ENCODE peak calls at places on chromosomes 4 and X, in six cellular contexts. B, A, H, P, O and S are unnamed samples.

GRCh38 chr4:137641554-137641953 is 109.3 kb upstream of the PCDH18 start:
- DNase-seq in B (peak; percentile 93), A (no peak), H (peak; percentile 86), O (peak; percentile 57), P (peak; percentile 84), S (peak; percentile 38)

GRCh38 chrX:154592505-154592904 is 7.6 kb downstream of the CTAG1A start:
- DNase-seq in P (no peak), B (no peak), A (no peak), H (no peak), O (no peak), S (no peak)

GRCh38 chr4:40731792-40732245 is 17.9 kb upstream of the NSUN7 start:
- DNase-seq in H (no peak), A (no peak), B (no peak), P (no peak), O (peak; percentile 64), S (no peak)

GRCh38 chrX:33188881-33189280 is 22.5 kb downstream of the DMD start:
- DNase-seq in B (no peak), A (no peak), H (no peak), P (no peak), O (no peak), S (peak; percentile 13)

GRCh38 chr4:10656988-10657387 is 27.6 kb downstream of the CLNK start:
- DNase-seq in A (no peak), O (no peak), H (no peak), P (peak; percentile 50), B (no peak), S (peak; percentile 50)

GRCh38 chr4:95155759-95156451 is 392.9 kb downstream of the UNC5C start:
- DNase-seq in O (no peak), P (peak; percentile 74), B (peak; percentile 53), H (peak; percentile 62), A (peak; percentile 46), S (peak; percentile 70)

GRCh38 chr4:54271464-54271863 is 42.4 kb downstream of the PDGFRA start:
- DNase-seq in H (no peak), B (no peak), P (no peak), O (no peak), A (no peak), S (no peak)

GRCh38 chr4:122117743-122118142 is 34.4 kb upstream of the BLTP1 start:
- DNase-seq in P (no peak), O (no peak), A (no peak), H (peak; percentile 22), B (peak; percentile 51), S (peak; percentile 5)

GRCh38 chr4:168550071-168550766 is 53.4 kb downstream of the PALLD start:
- DNase-seq in A (no peak), H (no peak), P (peak; percentile 40), B (peak; percentile 47), O (no peak), S (peak; percentile 66)

GRCh38 chr4:34932591-34932990 is 1311.7 kb downstream of the ARAP2 start:
- DNase-seq in H (no peak), O (no peak), A (no peak), B (no peak), P (no peak), S (no peak)

GRCh38 chr4:71094201-71094600 is 100.8 kb downstream of the DCK start:
- DNase-seq in B (no peak), H (no peak), O (no peak), P (no peak), A (no peak), S (no peak)

GRCh38 chrX:22628275-22628674 is 355.6 kb downstream of the CBLL2 start:
- DNase-seq in H (no peak), P (no peak), O (no peak), B (no peak), A (no peak), S (no peak)

GRCh38 chrX:2901367-2902036 is 27.6 kb downstream of the ARSD start:
- DNase-seq in B (peak; percentile 3), A (no peak), O (no peak), H (no peak), P (peak; percentile 13), S (no peak)

GRCh38 chr4:57342406-57342805 is 232.2 kb upstream of the IGFBP7 start:
- DNase-seq in A (no peak), H (peak; percentile 17), B (peak; percentile 26), P (peak; percentile 13), O (no peak), S (peak; percentile 34)

GRCh38 chr4:70559216-70559830 is 32.7 kb upstream of the AMBN start:
- DNase-seq in H (peak; percentile 62), B (peak; percentile 38), A (peak; percentile 55), P (peak; percentile 70), O (peak; percentile 67), S (peak; percentile 48)

GRCh38 chrX:39439910-39440733 is 638.9 kb downstream of the MID1IP1 start:
- DNase-seq in B (no peak), P (no peak), H (no peak), A (no peak), O (no peak), S (no peak)

GRCh38 chr4:185394568-185395254 is 1.0 kb downstream of the LRP2BP start:
- DNase-seq in B (peak; percentile 56), H (no peak), O (no peak), A (peak; percentile 20), P (no peak), S (no peak)

GRCh38 chrX:71225661-71226060 is 2.6 kb downstream of the GJB1 start:
- DNase-seq in P (no peak), O (no peak), H (no peak), B (no peak), A (no peak), S (no peak)

GRCh38 chr4:43471950-43472349 is 579.4 kb downstream of the GRXCR1 start:
- DNase-seq in O (no peak), B (peak; percentile 12), A (no peak), H (no peak), P (peak; percentile 16), S (no peak)
- TF ChIP-seq CTCF in O (no peak), B (peak; percentile 18), A (peak; percentile 53), H (peak; percentile 24), P (peak; percentile 16), S (no peak)

GRCh38 chr4:142351958-142352357 is 494.1 kb downstream of the INPP4B start:
- DNase-seq in O (no peak), P (no peak), B (no peak), A (no peak), H (no peak), S (no peak)
- H3K4me3 ChIP-seq in O (no peak overlapping the region), P (no peak overlapping the region), B (no peak overlapping the region), A (no peak overlapping the region), H (no peak overlapping the region), S (no peak overlapping the region)

GRCh38 chrX:41863343-41864203 is 59.8 kb downstream of the CASK start:
- DNase-seq in H (no peak), P (no peak), A (peak; percentile 7), B (no peak), O (no peak), S (no peak)
- TF ChIP-seq CTCF in H (no peak), P (no peak), A (peak; percentile 67), B (peak; percentile 17), O (no peak), S (no peak)

GRCh38 chr4:125838239-125838601 is 523.5 kb downstream of the FAT4 start:
- DNase-seq in A (no peak), H (no peak), B (no peak), O (no peak), P (no peak), S (no peak)
- H3K4me3 ChIP-seq in A (no peak overlapping the region), H (no peak overlapping the region), B (no peak overlapping the region), O (no peak overlapping the region), P (no peak overlapping the region), S (no peak overlapping the region)

DNA sequence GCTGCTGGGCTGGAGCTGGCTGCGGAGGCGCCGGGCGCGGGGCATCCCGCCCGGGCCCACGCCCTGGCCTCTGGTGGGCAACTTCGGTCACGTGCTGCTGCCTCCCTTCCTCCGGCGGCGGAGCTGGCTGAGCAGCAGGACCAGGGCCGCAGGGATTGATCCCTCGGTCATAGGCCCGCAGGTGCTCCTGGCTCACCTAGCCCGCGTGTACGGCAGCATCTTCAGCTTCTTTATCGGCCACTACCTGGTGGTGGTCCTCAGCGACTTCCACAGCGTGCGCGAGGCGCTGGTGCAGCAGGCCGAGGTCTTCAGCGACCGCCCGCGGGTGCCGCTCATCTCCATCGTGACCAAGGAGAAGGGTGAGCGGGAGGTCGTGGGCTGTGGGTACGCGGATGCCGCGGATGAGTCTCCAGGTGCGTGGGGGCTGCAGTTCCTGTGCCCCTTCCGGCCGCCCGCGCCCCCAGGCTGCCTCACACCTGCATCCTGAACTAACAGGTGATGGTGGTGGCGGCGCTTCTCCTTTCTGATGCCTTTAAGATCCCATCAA is 499 bp downstream of the CYP2U1 start:
- DNase-seq in H (no peak), O (peak; percentile 10), P (no peak), A (peak; percentile 79), B (no peak), S (no peak)
- TF ChIP-seq CTCF in H (no peak), O (no peak), P (no peak), A (no peak), B (no peak), S (no peak)